ENCODE peak calls at places on chromosome 3, in four cellular contexts. I is NB4, K is endothelial cell, D is GM12865. L is an unnamed sample.

GRCh38 chr3:37984051-37984450 is 6.5 kb upstream of the VILL start:
- DNase-seq in I (no peak), K (no peak), D (no peak), L (no peak)

GRCh38 chr3:190655933-190656332 is 142.0 kb downstream of the IL1RAP start:
- DNase-seq in I (no peak), K (no peak), D (no peak), L (no peak)

GRCh38 chr3:46472056-46472455 is 7.4 kb upstream of the LTF start:
- DNase-seq in I (no peak), K (no peak), D (no peak), L (no peak)

GRCh38 chr3:113214917-113215595 is 3.7 kb downstream of the BOC start:
- DNase-seq in I (no peak), K (no peak), D (no peak), L (no peak)

GRCh38 chr3:196287066-196287404 is 491 bp downstream of the PCYT1A start:
- DNase-seq in I (no peak), K (no peak), D (peak; percentile 49), L (peak; percentile 55)

GRCh38 chr3:140771030-140771677 is 93.3 kb downstream of the TRIM42 start:
- DNase-seq in I (no peak), K (no peak), D (peak; percentile 23), L (no peak)

GRCh38 chr3:114597012-114597411 is 303.2 kb downstream of the TIGIT start:
- DNase-seq in I (no peak), K (no peak), D (no peak), L (no peak)

GRCh38 chr3:140131895-140132294 is 196.9 kb downstream of the CLSTN2 start:
- DNase-seq in I (no peak), K (no peak), D (no peak), L (no peak)

GRCh38 chr3:36362973-36363372 is 17.3 kb upstream of the STAC start:
- DNase-seq in I (no peak), K (no peak), D (no peak), L (no peak)

GRCh38 chr3:195869413-195870001 is 38.8 kb downstream of the TNK2 start:
- DNase-seq in I (no peak), K (no peak), D (no peak), L (no peak)

GRCh38 chr3:10929978-10930620 is 62.4 kb upstream of the SLC6A1 start:
- DNase-seq in I (no peak), K (no peak), D (no peak), L (no peak)

GRCh38 chr3:48125026-48125704 is 63.1 kb downstream of the CDC25A start:
- DNase-seq in I (no peak), K (no peak), D (no peak), L (no peak)

GRCh38 chr3:25885544-25885943 is 95.7 kb downstream of the OXSM start:
- DNase-seq in I (no peak), K (no peak), D (no peak), L (no peak)

GRCh38 chr3:12193485-12194165 is 34.9 kb upstream of the TIMP4 start:
- DNase-seq in I (peak; percentile 92), K (no peak), D (peak; percentile 87), L (peak; percentile 73)

GRCh38 chr3:168002786-168003368 is 92.8 kb downstream of the GOLIM4 start:
- DNase-seq in I (peak; percentile 13), K (no peak), D (no peak), L (no peak)

GRCh38 chr3:107987036-107987557 is 103.7 kb downstream of the CD47 start:
- DNase-seq in I (peak; percentile 15), K (no peak), D (no peak), L (no peak)

GRCh38 chr3:14761121-14761672 is 57.6 kb upstream of the FGD5 start:
- DNase-seq in I (no peak), K (peak; percentile 72), D (no peak), L (no peak)

GRCh38 chr3:95971573-95971972 is 842.8 kb upstream of the EPHA6 start:
- DNase-seq in I (peak; percentile 24), K (no peak), D (no peak), L (no peak)

GRCh38 chr3:85785766-85786165 is 827.0 kb downstream of the CADM2 start:
- DNase-seq in I (no peak), K (no peak), D (no peak), L (no peak)

GRCh38 chr3:122066331-122067213 is 11.4 kb downstream of the CD86 start:
- DNase-seq in I (peak; percentile 40), K (no peak), D (peak; percentile 40), L (no peak)

GRCh38 chr3:18007980-18008379 is 265.5 kb upstream of the TBC1D5 start:
- DNase-seq in I (no peak), K (no peak), D (no peak), L (no peak)

GRCh38 chr3:129591932-129592331 is 14.5 kb downstream of the PLXND1 start:
- DNase-seq in I (no peak), K (no peak), D (no peak), L (no peak)

GRCh38 chr3:72343078-72343477 is 505.2 kb downstream of the SHQ1 start:
- DNase-seq in I (peak; percentile 28), K (no peak), D (peak; percentile 46), L (peak; percentile 66)

GRCh38 chr3:49028673-49029562 is at the start of gene IMPDH2:
- DNase-seq in I (peak; percentile 92), K (peak; percentile 93), D (peak; percentile 97), L (peak; percentile 95)

GRCh38 chr3:77562089-77562488 is 522.2 kb downstream of the ROBO2 start:
- DNase-seq in I (no peak), K (no peak), D (no peak), L (no peak)

GRCh38 chr3:145006291-145006690 is 1034.7 kb downstream of the DIPK2A start:
- DNase-seq in I (no peak), K (no peak), D (no peak), L (no peak)

GRCh38 chr3:140902791-140903190 is 38.8 kb upstream of the SLC25A36 start:
- DNase-seq in I (no peak), K (no peak), D (no peak), L (no peak)

GRCh38 chr3:194265505-194265892 is 85.6 kb downstream of the CPN2 start:
- DNase-seq in I (no peak), K (no peak), D (no peak), L (no peak)

GRCh38 chr3:146131616-146132410 is 29.2 kb downstream of the PLOD2 start:
- DNase-seq in I (no peak), K (no peak), D (no peak), L (no peak)

DNA sequence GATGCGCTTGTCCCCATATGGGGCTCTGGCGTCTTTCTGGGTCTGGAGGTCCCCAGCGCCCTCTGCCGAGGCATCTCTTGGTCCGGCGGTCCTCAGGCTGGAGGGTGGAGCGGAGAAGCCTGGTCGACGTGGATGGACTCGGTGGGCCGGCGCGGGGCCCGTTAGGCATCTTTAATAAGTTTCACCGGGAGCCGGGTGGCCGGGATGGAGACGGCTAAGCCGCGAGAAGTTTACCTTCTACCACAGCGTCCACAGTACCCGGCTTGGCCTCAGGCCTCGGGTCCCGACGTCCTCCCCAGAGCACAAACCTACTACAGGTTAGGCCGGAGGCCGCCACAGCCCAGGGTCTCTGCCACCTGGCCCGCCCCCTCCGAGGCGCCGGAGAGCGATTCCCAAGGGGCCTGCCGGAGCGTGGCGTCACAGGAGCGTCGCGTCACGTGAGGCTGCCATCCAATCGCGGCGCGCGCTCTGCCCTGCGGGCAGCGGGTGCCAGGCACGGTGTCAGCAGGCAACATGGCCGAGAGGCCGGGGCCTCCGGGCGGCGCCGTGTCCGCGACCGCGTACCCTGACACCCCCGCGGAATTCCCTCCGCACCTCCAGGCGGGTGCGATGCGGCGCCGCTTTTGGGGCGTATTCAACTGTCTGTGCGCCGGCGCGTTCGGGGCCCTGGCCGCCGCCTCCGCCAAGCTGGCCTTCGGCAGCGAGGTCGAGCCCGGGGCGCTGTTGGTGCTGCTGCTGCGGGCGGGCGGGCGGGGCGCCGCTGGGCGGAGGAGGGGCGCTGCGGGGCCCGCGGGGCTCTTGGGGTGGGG is at the start of gene TMEM42:
- DNase-seq in I (peak; percentile 91), K (peak; percentile 90), D (peak; percentile 95), L (peak; percentile 85)
- TF ChIP-seq CTCF in I (no peak), K (no peak), D (no peak), L (peak; percentile 29)

DNA sequence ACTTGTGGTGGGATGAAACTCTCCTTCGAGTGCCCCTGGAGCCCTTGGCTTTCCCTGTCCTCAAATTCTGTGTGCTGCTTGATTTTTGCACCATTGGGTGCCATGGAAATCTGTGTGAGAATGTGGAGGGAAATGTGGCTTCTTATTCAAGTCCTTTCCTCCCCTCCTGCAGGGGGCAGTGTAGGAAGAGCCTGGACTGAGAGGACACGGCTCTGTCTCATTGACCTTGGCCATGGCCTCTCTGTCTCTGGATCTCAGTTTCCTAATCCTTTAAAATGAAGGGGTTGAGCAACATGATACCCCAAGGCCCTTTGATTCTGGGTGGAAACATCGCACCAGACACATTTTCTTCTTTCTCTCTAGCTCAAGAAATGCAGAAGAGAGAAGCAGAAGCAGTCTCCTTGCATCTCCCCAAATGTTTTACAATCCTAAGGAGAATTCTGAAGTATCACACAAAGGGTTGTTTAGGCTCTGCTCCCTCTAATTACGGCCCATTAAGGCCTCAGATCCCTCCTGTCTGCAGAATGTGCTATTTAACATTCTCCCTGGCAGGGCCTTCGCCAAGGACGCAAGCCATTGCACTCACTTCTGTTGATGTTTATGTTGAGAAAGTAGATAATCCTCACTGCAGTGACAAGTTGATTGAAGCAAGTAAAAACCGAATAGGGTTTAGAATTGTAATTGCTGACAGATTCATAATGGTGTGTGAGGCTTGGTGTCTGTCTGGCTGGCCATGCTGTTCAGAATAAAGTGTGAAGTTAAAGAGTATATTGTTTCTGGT is 169.1 kb downstream of the TPRG1 start:
- DNase-seq in I (peak; percentile 46), K (peak; percentile 9), D (peak; percentile 39), L (peak; percentile 41)
- TF ChIP-seq CTCF in I (peak; percentile 35), K (no peak), D (peak; percentile 33), L (peak; percentile 40)

GRCh38 chr3:126936853-126937395 is 46.0 kb upstream of the PLXNA1 start:
- DNase-seq in I (no peak), K (no peak), D (no peak), L (no peak)
- TF ChIP-seq CTCF in I (no peak), K (no peak), D (no peak), L (no peak)

GRCh38 chr3:171444291-171444690 is 15.9 kb downstream of the TNIK start:
- DNase-seq in I (no peak), K (no peak), D (no peak), L (no peak)
- TF ChIP-seq CTCF in I (no peak), K (no peak), D (no peak), L (no peak)

DNA sequence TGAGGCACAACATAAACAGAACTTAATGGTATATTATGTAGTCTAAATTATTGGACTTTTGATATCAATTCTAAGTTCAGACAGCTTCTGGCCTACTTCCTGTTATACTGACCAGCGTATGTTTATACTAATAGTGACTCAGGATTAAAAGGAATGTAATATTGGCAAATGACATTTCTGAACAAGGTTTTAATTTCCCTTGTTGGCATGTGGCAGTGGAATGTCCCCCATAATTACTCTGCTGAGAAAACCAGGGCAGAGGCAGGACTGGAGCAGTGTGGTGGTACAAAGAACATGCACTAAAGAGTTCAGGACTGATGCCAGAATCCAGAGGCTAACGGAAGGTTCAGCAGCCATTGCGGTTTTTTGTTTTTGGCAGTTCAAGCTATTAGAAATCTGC is 184.0 kb downstream of the KCNAB1 start:
- DNase-seq in I (no peak), K (no peak), D (no peak), L (no peak)
- TF ChIP-seq CTCF in I (no peak), K (no peak), D (no peak), L (no peak)

DNA sequence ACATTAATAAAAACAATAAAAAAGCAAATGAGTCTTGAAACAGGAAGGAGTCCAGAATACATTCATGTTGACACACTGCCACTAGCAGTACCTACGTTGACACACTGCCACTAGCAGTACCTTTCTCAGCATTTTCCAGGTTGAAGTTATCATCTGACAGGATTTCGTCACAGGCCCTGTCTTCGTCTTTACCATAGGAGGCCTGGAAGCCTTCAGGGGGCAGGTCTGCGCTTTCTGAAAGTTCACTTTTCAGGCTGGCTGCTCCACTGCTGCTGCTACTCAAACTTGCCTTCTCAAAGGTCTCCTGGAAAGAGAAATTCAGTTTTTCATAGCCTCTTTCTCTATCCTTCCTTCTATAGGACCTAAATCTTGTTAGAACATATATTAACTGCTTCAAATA is 194.7 kb downstream of the NEK10 start:
- DNase-seq in I (no peak), K (no peak), D (no peak), L (no peak)
- TF ChIP-seq CTCF in I (no peak), K (no peak), D (no peak), L (no peak)

L was measured in activated CD8-positive, alpha-beta T cell treated with anti-CD3 and anti-CD28 coated beads for 36 hours.